ENCODE peak calls at places on chromosomes 7 and 10, in five cellular contexts. L is H1, A is neural progenitor cell, B is mammary epithelial cell, T is HCT116. F is an unnamed sample.

GRCh38 chr7:2833087-2833910 is 10.8 kb downstream of the GNA12 start:
- DNase-seq in B (no peak), A (no peak), T (no peak), L (no peak), F (no peak)

GRCh38 chr7:67462781-67463191 is 466.2 kb downstream of the TYW1 start:
- DNase-seq in T (no peak), B (no peak), L (no peak), A (no peak), F (peak; percentile 27)

GRCh38 chr7:117014673-117015133 is 61.4 kb downstream of the ST7 start:
- DNase-seq in T (no peak), L (no peak), A (peak; percentile 11), B (peak; percentile 54), F (peak; percentile 54)

GRCh38 chr7:8290645-8291308 is 28.8 kb upstream of the ICA1 start:
- DNase-seq in T (no peak), B (peak; percentile 29), L (no peak), A (no peak), F (peak; percentile 18)

GRCh38 chr10:1047937-1048336 is 982 bp downstream of the IDI1 start:
- DNase-seq in A (peak; percentile 62), B (no peak), T (no peak), L (no peak), F (no peak)

GRCh38 chr10:53957401-53957800 is 843.6 kb downstream of the PCDH15 start:
- DNase-seq in B (peak; percentile 1), A (no peak), L (no peak), T (no peak), F (no peak)

GRCh38 chr7:95931460-95932232 is 159.3 kb downstream of the DYNC1I1 start:
- DNase-seq in B (no peak), L (no peak), T (no peak), A (no peak), F (no peak)

GRCh38 chr7:111082351-111082750 is 8.6 kb upstream of the LRRN3 start:
- DNase-seq in A (peak; percentile 34), L (no peak), B (no peak), T (no peak), F (peak; percentile 84)

GRCh38 chr7:69864283-69864682 is 266.0 kb downstream of the AUTS2 start:
- DNase-seq in T (no peak), A (no peak), L (no peak), B (no peak), F (no peak)

GRCh38 chr10:63247771-63248170 is 114.6 kb downstream of the NRBF2 start:
- DNase-seq in A (no peak), T (no peak), L (no peak), B (no peak), F (peak; percentile 41)

GRCh38 chr7:5077740-5078139 is 32.1 kb downstream of the RBAK start:
- DNase-seq in B (no peak), T (no peak), A (no peak), L (no peak), F (no peak)

GRCh38 chr7:87110778-87111177 is 41.5 kb upstream of the DMTF1 start:
- DNase-seq in L (no peak), A (no peak), B (peak; percentile 26), T (no peak), F (peak; percentile 51)

GRCh38 chr7:107660381-107661080 is at the start of gene SLC26A4:
- DNase-seq in L (peak; percentile 76), B (no peak), A (peak; percentile 55), T (no peak), F (no peak)

GRCh38 chr10:109889867-109890266 is 33.4 kb downstream of the XPNPEP1 start:
- DNase-seq in T (no peak), L (no peak), B (peak; percentile 89), A (no peak), F (peak; percentile 89)

GRCh38 chr10:61974611-61975010 is 73.1 kb downstream of the ARID5B start:
- DNase-seq in B (no peak), L (no peak), T (no peak), A (no peak), F (peak; percentile 52)

GRCh38 chr10:88330174-88330573 is 252.9 kb downstream of the RNLS start:
- DNase-seq in A (no peak), B (no peak), T (no peak), L (no peak), F (no peak)

GRCh38 chr7:42479452-42480303 is 242.7 kb upstream of the GLI3 start:
- DNase-seq in T (no peak), L (no peak), B (peak; percentile 60), A (no peak), F (peak; percentile 64)
- H3K4me1 ChIP-seq in T (no peaks in the 10 kb centered on the region), L (no peaks in the 10 kb centered on the region), B (peaks cover 10% of the 10 kb centered on the region), A (peaks cover 18% of the 10 kb centered on the region), F (no peaks in the 10 kb centered on the region)

DNA sequence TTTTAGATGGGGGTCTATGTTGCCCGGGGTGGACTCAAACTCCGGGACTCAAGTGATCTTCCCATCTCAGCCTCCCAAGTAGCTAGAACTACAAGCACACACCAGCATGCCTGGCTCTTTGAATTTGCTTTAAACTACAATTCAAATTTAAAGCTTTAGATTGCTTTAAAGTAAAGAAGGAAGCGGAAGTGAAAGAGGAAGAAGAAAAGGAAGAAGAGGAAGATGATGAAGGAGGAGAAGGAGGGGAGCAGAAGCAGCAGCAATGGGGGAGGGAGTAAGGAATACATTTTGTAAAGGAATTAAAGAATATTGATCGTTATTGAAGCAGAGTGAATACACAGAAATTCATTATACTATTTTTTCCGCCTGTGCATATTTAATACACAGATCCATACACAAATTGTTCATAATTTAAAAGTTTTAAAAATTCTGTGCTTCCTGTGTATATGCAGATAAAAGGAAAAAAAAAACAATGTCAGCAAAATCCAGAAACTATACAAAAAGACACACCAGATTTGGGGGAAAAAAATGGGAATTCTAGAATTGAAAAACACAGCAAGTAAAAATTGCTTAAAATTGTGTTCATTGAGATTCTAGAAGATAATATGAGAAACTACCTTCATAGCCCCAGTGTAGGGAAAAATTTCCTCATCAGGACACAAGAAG is 60.8 kb upstream of the KCNMA1 start:
- DNase-seq in L (no peak), A (no peak), T (no peak), B (no peak), F (no peak)
- TF ChIP-seq EZH2 in L (no peak), A (no peak), T (no peak), B (no peak), F (no peak)

DNA sequence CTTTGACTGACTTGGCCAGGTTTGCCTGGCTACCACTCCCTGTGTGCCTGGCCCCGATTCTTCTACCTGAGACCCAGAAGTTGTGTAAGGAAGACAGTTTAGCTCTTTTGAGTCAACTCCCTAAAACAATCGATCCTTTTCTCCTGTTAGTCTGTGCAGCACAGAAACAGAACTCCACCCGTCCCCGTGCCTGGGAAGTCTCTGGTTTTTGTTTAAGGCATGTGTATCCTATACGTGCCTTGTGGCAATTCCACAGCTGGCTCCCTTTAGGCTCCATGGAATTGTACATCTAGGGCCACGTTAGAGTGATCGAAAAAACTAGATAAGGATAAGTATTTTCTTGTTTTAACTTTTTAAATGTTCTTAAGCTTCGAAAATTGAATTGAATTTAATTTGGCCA is 131.6 kb downstream of the BICC1 start:
- DNase-seq in B (no peak), A (no peak), T (no peak), L (no peak), F (no peak)
- H3K4me1 ChIP-seq in B (peaks cover 51% of the 10 kb centered on the region), A (no peaks in the 10 kb centered on the region), T (no peaks in the 10 kb centered on the region), L (no peaks in the 10 kb centered on the region), F (peaks cover 50% of the 10 kb centered on the region)

GRCh38 chr7:26375604-26376207 is 84.0 kb downstream of the SNX10 start:
- DNase-seq in T (no peak), L (no peak), B (no peak), A (peak; percentile 4), F (no peak)
- TF ChIP-seq EZH2 in T (no peak), L (no peak), B (no peak), A (no peak), F (no peak)